ENCODE peak calls at places on chromosomes 2 and 18, in ten cellular contexts. One of them, this sample, is unnamed.

GRCh38 chr18:13613591-13614317 is 112.6 kb downstream of the FAM210A start:
- DNase-seq in endodermal cell: no peak
- DNase-seq in lower lobe of right lung: no peak
- DNase-seq in PC-9: no peak
- DNase-seq in spleen: peak
- DNase-seq in A549: no peak
- DNase-seq in hepatocyte: no peak
- DNase-seq in OCI-LY7: peak
- DNase-seq in trophoblast cell: no peak
- DNase-seq in PC-3: no peak
- DNase-seq in this sample: no peak

GRCh38 chr18:75034937-75035336 is 174.0 kb downstream of the PTGR3 start:
- DNase-seq in endodermal cell: no peak
- DNase-seq in lower lobe of right lung: no peak
- DNase-seq in PC-9: no peak
- DNase-seq in spleen: no peak
- DNase-seq in A549: no peak
- DNase-seq in hepatocyte: no peak
- DNase-seq in OCI-LY7: no peak
- DNase-seq in trophoblast cell: no peak
- DNase-seq in PC-3: no peak
- DNase-seq in this sample: no peak

GRCh38 chr2:231717281-231718180 is 9.2 kb downstream of the PTMA start:
- DNase-seq in endodermal cell: peak
- DNase-seq in lower lobe of right lung: peak
- DNase-seq in PC-9: peak
- DNase-seq in spleen: no peak
- DNase-seq in A549: peak
- DNase-seq in hepatocyte: no peak
- DNase-seq in OCI-LY7: peak
- DNase-seq in trophoblast cell: peak
- DNase-seq in PC-3: peak
- DNase-seq in this sample: no peak

GRCh38 chr2:30145826-30146336 is 926 bp upstream of the YPEL5 start:
- DNase-seq in endodermal cell: no peak
- DNase-seq in lower lobe of right lung: no peak
- DNase-seq in PC-9: no peak
- DNase-seq in spleen: no peak
- DNase-seq in A549: no peak
- DNase-seq in hepatocyte: no peak
- DNase-seq in OCI-LY7: no peak
- DNase-seq in trophoblast cell: peak
- DNase-seq in PC-3: no peak
- DNase-seq in this sample: no peak

GRCh38 chr2:189700681-189701080 is 26.2 kb downstream of the ANKAR start:
- DNase-seq in endodermal cell: no peak
- DNase-seq in lower lobe of right lung: no peak
- DNase-seq in PC-9: no peak
- DNase-seq in spleen: no peak
- DNase-seq in A549: no peak
- DNase-seq in hepatocyte: no peak
- DNase-seq in OCI-LY7: no peak
- DNase-seq in trophoblast cell: no peak
- DNase-seq in PC-3: no peak
- DNase-seq in this sample: no peak

GRCh38 chr2:38446418-38446817 is 69.3 kb upstream of the ATL2 start:
- DNase-seq in endodermal cell: peak
- DNase-seq in lower lobe of right lung: no peak
- DNase-seq in PC-9: no peak
- DNase-seq in spleen: no peak
- DNase-seq in A549: no peak
- DNase-seq in hepatocyte: no peak
- DNase-seq in OCI-LY7: no peak
- DNase-seq in trophoblast cell: no peak
- DNase-seq in PC-3: no peak
- DNase-seq in this sample: peak

GRCh38 chr18:48800877-48801727 is 149.7 kb downstream of the SMAD7 start:
- DNase-seq in endodermal cell: peak
- DNase-seq in lower lobe of right lung: peak
- DNase-seq in PC-9: no peak
- DNase-seq in spleen: peak
- DNase-seq in A549: no peak
- DNase-seq in hepatocyte: no peak
- DNase-seq in OCI-LY7: no peak
- DNase-seq in trophoblast cell: no peak
- DNase-seq in PC-3: no peak
- DNase-seq in this sample: no peak

GRCh38 chr2:120343100-120343432 is 2.9 kb upstream of the INHBB start:
- DNase-seq in endodermal cell: no peak
- DNase-seq in lower lobe of right lung: no peak
- DNase-seq in PC-9: no peak
- DNase-seq in spleen: no peak
- DNase-seq in A549: no peak
- DNase-seq in hepatocyte: no peak
- DNase-seq in OCI-LY7: no peak
- DNase-seq in trophoblast cell: no peak
- DNase-seq in PC-3: no peak
- DNase-seq in this sample: no peak

GRCh38 chr2:107428781-107429180 is 397.9 kb upstream of the RGPD4 start:
- DNase-seq in endodermal cell: no peak
- DNase-seq in lower lobe of right lung: no peak
- DNase-seq in PC-9: no peak
- DNase-seq in spleen: no peak
- DNase-seq in A549: no peak
- DNase-seq in hepatocyte: no peak
- DNase-seq in OCI-LY7: no peak
- DNase-seq in trophoblast cell: no peak
- DNase-seq in PC-3: no peak
- DNase-seq in this sample: no peak

GRCh38 chr2:11680901-11681721 is 11.1 kb upstream of the NTSR2 start:
- DNase-seq in endodermal cell: peak
- DNase-seq in lower lobe of right lung: no peak
- DNase-seq in PC-9: no peak
- DNase-seq in spleen: peak
- DNase-seq in A549: no peak
- DNase-seq in hepatocyte: no peak
- DNase-seq in OCI-LY7: no peak
- DNase-seq in trophoblast cell: no peak
- DNase-seq in PC-3: no peak
- DNase-seq in this sample: no peak

GRCh38 chr2:81481242-81481993 is 1176.9 kb upstream of the LRRTM1 start:
- DNase-seq in endodermal cell: no peak
- DNase-seq in lower lobe of right lung: peak
- DNase-seq in PC-9: peak
- DNase-seq in spleen: peak
- DNase-seq in A549: no peak
- DNase-seq in hepatocyte: no peak
- DNase-seq in OCI-LY7: no peak
- DNase-seq in trophoblast cell: peak
- DNase-seq in PC-3: no peak
- DNase-seq in this sample: no peak

GRCh38 chr2:226427538-226428307 is 371.9 kb downstream of the IRS1 start:
- DNase-seq in endodermal cell: no peak
- DNase-seq in lower lobe of right lung: no peak
- DNase-seq in PC-9: peak
- DNase-seq in spleen: no peak
- DNase-seq in A549: peak
- DNase-seq in hepatocyte: peak
- DNase-seq in OCI-LY7: no peak
- DNase-seq in trophoblast cell: peak
- DNase-seq in PC-3: peak
- DNase-seq in this sample: no peak
- H3K27ac ChIP-seq in endodermal cell: no peak
- H3K27ac ChIP-seq in lower lobe of right lung: no peak
- H3K27ac ChIP-seq in PC-9: peak
- H3K27ac ChIP-seq in spleen: peak
- H3K27ac ChIP-seq in A549: peak
- H3K27ac ChIP-seq in hepatocyte: peak
- H3K27ac ChIP-seq in OCI-LY7: no peak
- H3K27ac ChIP-seq in trophoblast cell: no peak
- H3K27ac ChIP-seq in PC-3: peak
- H3K27ac ChIP-seq in this sample: no peak

DNA sequence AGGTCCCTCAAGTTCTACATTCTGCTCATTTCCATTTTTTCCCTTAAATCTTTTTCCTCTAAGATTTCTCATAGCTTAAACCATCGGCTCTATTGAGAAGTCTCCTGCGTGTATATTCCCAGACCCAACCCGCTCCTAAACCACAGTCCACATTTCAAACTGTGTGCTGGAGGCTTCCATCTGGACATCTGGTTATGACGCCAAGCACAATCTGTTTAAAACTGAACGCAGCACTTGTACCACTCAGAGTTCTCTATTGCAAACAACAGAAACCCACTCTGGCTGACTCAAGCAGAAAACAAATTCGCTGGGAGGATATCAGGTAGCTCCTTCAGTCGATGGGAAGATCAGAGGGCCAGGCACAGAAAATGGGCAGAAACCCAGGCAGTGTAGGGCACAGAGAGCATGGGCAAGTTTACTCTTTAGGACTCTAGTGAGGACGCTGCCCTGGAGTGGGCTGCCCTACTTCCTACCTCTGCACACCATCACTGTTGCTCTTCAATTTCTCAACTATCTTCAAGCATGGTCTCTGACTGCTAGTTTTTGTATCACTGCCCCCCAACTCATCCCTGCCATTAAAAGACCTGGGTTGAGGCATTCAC is 5.6 kb upstream of the EML4 start:
- DNase-seq in endodermal cell: no peak
- DNase-seq in lower lobe of right lung: no peak
- DNase-seq in PC-9: no peak
- DNase-seq in spleen: no peak
- DNase-seq in A549: no peak
- DNase-seq in hepatocyte: no peak
- DNase-seq in OCI-LY7: no peak
- DNase-seq in trophoblast cell: no peak
- DNase-seq in PC-3: no peak
- DNase-seq in this sample: no peak
- H3K4me3 ChIP-seq in endodermal cell: no peak
- H3K4me3 ChIP-seq in lower lobe of right lung: no peak
- H3K4me3 ChIP-seq in PC-9: no peak
- H3K4me3 ChIP-seq in spleen: no peak
- H3K4me3 ChIP-seq in A549: no peak
- H3K4me3 ChIP-seq in hepatocyte: no peak
- H3K4me3 ChIP-seq in OCI-LY7: no peak
- H3K4me3 ChIP-seq in trophoblast cell: no peak
- H3K4me3 ChIP-seq in PC-3: no peak
- H3K4me3 ChIP-seq in this sample: no peak

GRCh38 chr2:105812180-105813044 is 67.7 kb downstream of the NCK2 start:
- DNase-seq in endodermal cell: no peak
- DNase-seq in lower lobe of right lung: no peak
- DNase-seq in PC-9: no peak
- DNase-seq in spleen: no peak
- DNase-seq in A549: no peak
- DNase-seq in hepatocyte: peak
- DNase-seq in OCI-LY7: no peak
- DNase-seq in trophoblast cell: no peak
- DNase-seq in PC-3: no peak
- DNase-seq in this sample: peak
- H3K27ac ChIP-seq in endodermal cell: peak
- H3K27ac ChIP-seq in lower lobe of right lung: peak
- H3K27ac ChIP-seq in PC-9: no peak
- H3K27ac ChIP-seq in spleen: no peak
- H3K27ac ChIP-seq in A549: no peak
- H3K27ac ChIP-seq in hepatocyte: peak
- H3K27ac ChIP-seq in OCI-LY7: no peak
- H3K27ac ChIP-seq in trophoblast cell: no peak
- H3K27ac ChIP-seq in PC-3: no peak
- H3K27ac ChIP-seq in this sample: no peak

GRCh38 chr2:239300871-239301742 is 99.7 kb downstream of the HDAC4 start:
- DNase-seq in endodermal cell: peak
- DNase-seq in lower lobe of right lung: no peak
- DNase-seq in PC-9: no peak
- DNase-seq in spleen: peak
- DNase-seq in A549: no peak
- DNase-seq in hepatocyte: no peak
- DNase-seq in OCI-LY7: no peak
- DNase-seq in trophoblast cell: no peak
- DNase-seq in PC-3: no peak
- DNase-seq in this sample: no peak
- H3K4me3 ChIP-seq in endodermal cell: no peak
- H3K4me3 ChIP-seq in lower lobe of right lung: no peak
- H3K4me3 ChIP-seq in PC-9: no peak
- H3K4me3 ChIP-seq in spleen: no peak
- H3K4me3 ChIP-seq in A549: no peak
- H3K4me3 ChIP-seq in hepatocyte: no peak
- H3K4me3 ChIP-seq in OCI-LY7: no peak
- H3K4me3 ChIP-seq in trophoblast cell: no peak
- H3K4me3 ChIP-seq in PC-3: no peak
- H3K4me3 ChIP-seq in this sample: peak

DNA sequence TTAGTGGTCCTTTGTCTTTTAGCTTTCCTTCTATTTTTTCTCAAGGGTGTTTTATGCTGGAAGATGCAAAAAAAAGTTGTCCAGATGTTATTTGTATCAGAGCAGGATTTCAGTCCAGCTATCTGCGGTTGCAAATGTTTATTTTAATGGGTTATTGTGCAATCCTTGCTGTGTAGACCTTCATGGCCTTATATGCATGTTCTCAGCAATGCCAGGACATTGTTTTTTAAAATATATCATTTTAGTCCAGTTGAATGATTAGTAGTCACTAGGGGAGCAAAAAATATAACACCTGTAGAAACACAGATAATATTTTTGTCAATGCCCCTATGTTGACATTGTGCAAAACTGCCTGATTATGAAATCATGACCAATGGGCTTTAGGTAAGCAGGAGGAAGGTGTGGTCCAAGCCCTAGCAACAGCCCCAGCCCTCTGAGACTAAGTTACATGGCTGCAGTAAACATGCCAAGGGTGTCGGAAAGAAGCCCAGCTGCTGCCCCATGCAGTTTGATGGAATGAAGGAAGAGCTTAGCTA is 638.2 kb upstream of the ZEB2 start:
- DNase-seq in endodermal cell: no peak
- DNase-seq in lower lobe of right lung: peak
- DNase-seq in PC-9: peak
- DNase-seq in spleen: no peak
- DNase-seq in A549: peak
- DNase-seq in hepatocyte: peak
- DNase-seq in OCI-LY7: no peak
- DNase-seq in trophoblast cell: peak
- DNase-seq in PC-3: peak
- DNase-seq in this sample: peak
- H3K27ac ChIP-seq in endodermal cell: no peak
- H3K27ac ChIP-seq in lower lobe of right lung: no peak
- H3K27ac ChIP-seq in PC-9: no peak
- H3K27ac ChIP-seq in spleen: no peak
- H3K27ac ChIP-seq in A549: peak
- H3K27ac ChIP-seq in hepatocyte: peak
- H3K27ac ChIP-seq in OCI-LY7: no peak
- H3K27ac ChIP-seq in trophoblast cell: no peak
- H3K27ac ChIP-seq in PC-3: no peak
- H3K27ac ChIP-seq in this sample: peak

DNA sequence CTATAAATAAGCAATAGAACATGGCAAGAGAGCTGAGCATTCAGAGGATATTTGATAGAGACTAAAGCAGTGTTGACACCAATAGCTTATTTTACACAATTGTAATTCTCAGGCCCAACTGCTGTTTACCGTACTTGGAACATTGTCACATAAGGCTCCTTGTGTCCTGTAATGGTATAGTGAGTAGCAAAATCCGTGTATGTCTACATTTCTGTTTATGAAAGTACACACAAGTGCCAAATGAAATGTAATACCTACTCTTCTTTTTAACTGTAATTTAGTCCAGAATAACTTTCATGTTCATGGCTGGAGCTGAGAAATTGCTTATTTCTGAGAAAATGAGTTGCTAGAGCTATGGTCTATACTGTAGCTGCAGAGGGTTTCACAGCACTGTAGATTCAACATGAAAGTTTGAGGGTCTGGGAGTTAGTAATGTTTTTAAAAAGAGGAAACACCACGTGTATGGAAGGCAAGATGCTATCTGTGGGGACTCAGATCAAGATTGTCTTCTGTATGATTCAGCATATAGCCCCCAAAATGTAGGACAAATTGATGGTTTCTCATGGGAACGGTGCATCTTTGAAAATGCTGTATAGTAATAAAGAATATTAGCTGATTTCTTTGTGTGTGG is 110.2 kb upstream of the NOSTRIN start:
- DNase-seq in endodermal cell: no peak
- DNase-seq in lower lobe of right lung: no peak
- DNase-seq in PC-9: no peak
- DNase-seq in spleen: no peak
- DNase-seq in A549: no peak
- DNase-seq in hepatocyte: no peak
- DNase-seq in OCI-LY7: no peak
- DNase-seq in trophoblast cell: no peak
- DNase-seq in PC-3: no peak
- DNase-seq in this sample: no peak
- H3K4me3 ChIP-seq in endodermal cell: no peak
- H3K4me3 ChIP-seq in lower lobe of right lung: no peak
- H3K4me3 ChIP-seq in PC-9: no peak
- H3K4me3 ChIP-seq in spleen: no peak
- H3K4me3 ChIP-seq in A549: no peak
- H3K4me3 ChIP-seq in hepatocyte: no peak
- H3K4me3 ChIP-seq in OCI-LY7: no peak
- H3K4me3 ChIP-seq in trophoblast cell: no peak
- H3K4me3 ChIP-seq in PC-3: no peak
- H3K4me3 ChIP-seq in this sample: no peak

This sample was measured in heart right ventricle.